ENCODE peak calls at places on chromosomes 11 and 22, in five cellular contexts. One of them, this sample, is unnamed.

GRCh38 chr11:66472054-66472453 is 5.3 kb downstream of the PELI3 start:
- DNase-seq in K562: no peak
- DNase-seq in GM12878: no peak
- DNase-seq in WTC11: no peak
- DNase-seq in HepG2: no peak
- DNase-seq in this sample: no peak

GRCh38 chr11:128709402-128709801 is 15.5 kb downstream of the FLI1 start:
- DNase-seq in GM12878: no peak
- DNase-seq in K562: no peak
- DNase-seq in HepG2: peak
- DNase-seq in WTC11: no peak
- DNase-seq in this sample: no peak

GRCh38 chr11:68517121-68517741 is 56.7 kb downstream of the PPP6R3 start:
- DNase-seq in HepG2: no peak
- DNase-seq in K562: no peak
- DNase-seq in WTC11: no peak
- DNase-seq in GM12878: no peak
- DNase-seq in this sample: no peak

GRCh38 chr11:69144719-69145365 is 10.9 kb upstream of the SMIM38 start:
- DNase-seq in HepG2: no peak
- DNase-seq in WTC11: no peak
- DNase-seq in GM12878: no peak
- DNase-seq in K562: no peak
- DNase-seq in this sample: no peak

GRCh38 chr11:2521081-2521480 is 76.3 kb downstream of the KCNQ1 start:
- DNase-seq in HepG2: no peak
- DNase-seq in WTC11: peak
- DNase-seq in GM12878: no peak
- DNase-seq in K562: no peak
- DNase-seq in this sample: no peak

GRCh38 chr11:2569321-2569721 is 124.5 kb downstream of the KCNQ1 start:
- DNase-seq in HepG2: no peak
- DNase-seq in WTC11: no peak
- DNase-seq in K562: no peak
- DNase-seq in GM12878: no peak
- DNase-seq in this sample: no peak

GRCh38 chr11:68543594-68543993 is 83.0 kb downstream of the PPP6R3 start:
- DNase-seq in K562: no peak
- DNase-seq in WTC11: no peak
- DNase-seq in GM12878: no peak
- DNase-seq in HepG2: no peak
- DNase-seq in this sample: no peak

GRCh38 chr11:118610220-118610772 is 2.9 kb downstream of the PHLDB1 start:
- DNase-seq in GM12878: no peak
- DNase-seq in K562: no peak
- DNase-seq in WTC11: peak
- DNase-seq in HepG2: no peak
- DNase-seq in this sample: no peak

GRCh38 chr11:117426941-117427340 is 99.3 kb downstream of the CEP164 start:
- DNase-seq in GM12878: no peak
- DNase-seq in HepG2: no peak
- DNase-seq in WTC11: no peak
- DNase-seq in K562: no peak
- DNase-seq in this sample: no peak

GRCh38 chr11:94747136-94748110 is 20.7 kb upstream of the AMOTL1 start:
- DNase-seq in WTC11: no peak
- DNase-seq in HepG2: no peak
- DNase-seq in GM12878: no peak
- DNase-seq in K562: no peak
- DNase-seq in this sample: peak

GRCh38 chr11:839875-840617 is 2.3 kb downstream of the POLR2L start:
- DNase-seq in GM12878: no peak
- DNase-seq in HepG2: no peak
- DNase-seq in WTC11: no peak
- DNase-seq in K562: no peak
- DNase-seq in this sample: peak

GRCh38 chr11:117305145-117305544 is 10.9 kb downstream of the BACE1 start:
- DNase-seq in K562: no peak
- DNase-seq in GM12878: no peak
- DNase-seq in HepG2: no peak
- DNase-seq in WTC11: no peak
- DNase-seq in this sample: no peak

GRCh38 chr11:68051191-68052136 is 12.6 kb downstream of the TCIRG1 start:
- DNase-seq in HepG2: no peak
- DNase-seq in K562: no peak
- DNase-seq in WTC11: no peak
- DNase-seq in GM12878: no peak
- DNase-seq in this sample: peak

GRCh38 chr11:133598879-133599278 is 66.6 kb upstream of the OPCML start:
- DNase-seq in HepG2: no peak
- DNase-seq in WTC11: no peak
- DNase-seq in K562: no peak
- DNase-seq in GM12878: no peak
- DNase-seq in this sample: no peak

GRCh38 chr11:7457211-7457610 is 28.1 kb upstream of the OLFML1 start:
- DNase-seq in GM12878: no peak
- DNase-seq in WTC11: no peak
- DNase-seq in K562: no peak
- DNase-seq in HepG2: no peak
- DNase-seq in this sample: no peak

GRCh38 chr22:43860126-43860525 is 2.2 kb downstream of the SULT4A1 start:
- DNase-seq in K562: no peak
- DNase-seq in HepG2: no peak
- DNase-seq in WTC11: no peak
- DNase-seq in GM12878: no peak
- DNase-seq in this sample: no peak

GRCh38 chr11:70476669-70477068 is 78.3 kb downstream of the CTTN start:
- DNase-seq in HepG2: no peak
- DNase-seq in GM12878: no peak
- DNase-seq in WTC11: no peak
- DNase-seq in K562: no peak
- DNase-seq in this sample: no peak

GRCh38 chr11:83574516-83574915 is 288.3 kb upstream of the CCDC90B start:
- DNase-seq in WTC11: no peak
- DNase-seq in K562: no peak
- DNase-seq in GM12878: no peak
- DNase-seq in HepG2: no peak
- DNase-seq in this sample: no peak

GRCh38 chr11:59263225-59263894 is 50.6 kb upstream of the MPEG1 start:
- DNase-seq in GM12878: no peak
- DNase-seq in WTC11: peak
- DNase-seq in K562: no peak
- DNase-seq in HepG2: peak
- DNase-seq in this sample: no peak

GRCh38 chr11:61131586-61131985 is 29.3 kb downstream of the CD5 start:
- DNase-seq in HepG2: no peak
- DNase-seq in WTC11: no peak
- DNase-seq in GM12878: no peak
- DNase-seq in K562: no peak
- DNase-seq in this sample: no peak

GRCh38 chr11:17561466-17562001 is 14.5 kb downstream of the OTOG start:
- DNase-seq in HepG2: no peak
- DNase-seq in WTC11: peak
- DNase-seq in GM12878: no peak
- DNase-seq in K562: no peak
- DNase-seq in this sample: no peak

GRCh38 chr11:104918113-104918824 is 20.0 kb upstream of the CASP12 start:
- DNase-seq in WTC11: no peak
- DNase-seq in HepG2: no peak
- DNase-seq in K562: no peak
- DNase-seq in GM12878: no peak
- DNase-seq in this sample: no peak

GRCh38 chr11:2443406-2443805 is 908 bp downstream of the TRPM5 start:
- DNase-seq in WTC11: no peak
- DNase-seq in GM12878: no peak
- DNase-seq in HepG2: no peak
- DNase-seq in K562: no peak
- DNase-seq in this sample: no peak

GRCh38 chr22:39089928-39090327 is 7.1 kb upstream of the APOBEC3H start:
- DNase-seq in WTC11: no peak
- DNase-seq in K562: peak
- DNase-seq in HepG2: no peak
- DNase-seq in GM12878: no peak
- DNase-seq in this sample: no peak

GRCh38 chr22:46267431-46268279 is at the start of gene TTC38:
- DNase-seq in HepG2: peak
- DNase-seq in WTC11: peak
- DNase-seq in GM12878: no peak
- DNase-seq in K562: peak
- DNase-seq in this sample: peak

GRCh38 chr11:33631749-33632091 is 68.9 kb downstream of the C11orf91 start:
- DNase-seq in HepG2: no peak
- DNase-seq in WTC11: no peak
- DNase-seq in GM12878: no peak
- DNase-seq in K562: no peak
- DNase-seq in this sample: no peak

GRCh38 chr11:33476945-33477584 is 219.9 kb downstream of the HIPK3 start:
- DNase-seq in WTC11: no peak
- DNase-seq in GM12878: no peak
- DNase-seq in HepG2: no peak
- DNase-seq in K562: no peak
- DNase-seq in this sample: no peak

GRCh38 chr11:60919956-60920355 is 4.3 kb upstream of the TMEM132A start:
- DNase-seq in K562: no peak
- DNase-seq in HepG2: no peak
- DNase-seq in WTC11: no peak
- DNase-seq in GM12878: no peak
- DNase-seq in this sample: no peak

GRCh38 chr11:112610494-112610893 is 349.8 kb upstream of the PLET1 start:
- DNase-seq in K562: no peak
- DNase-seq in HepG2: no peak
- DNase-seq in GM12878: no peak
- DNase-seq in WTC11: no peak
- DNase-seq in this sample: no peak

GRCh38 chr11:119092880-119093665 is 8.4 kb downstream of the HMBS start:
- DNase-seq in GM12878: no peak
- DNase-seq in K562: no peak
- DNase-seq in HepG2: peak
- DNase-seq in WTC11: no peak
- DNase-seq in this sample: no peak

GRCh38 chr11:88474655-88475054 is 137.1 kb upstream of the CTSC start:
- DNase-seq in GM12878: no peak
- DNase-seq in K562: no peak
- DNase-seq in HepG2: no peak
- DNase-seq in WTC11: no peak
- DNase-seq in this sample: no peak

DNA sequence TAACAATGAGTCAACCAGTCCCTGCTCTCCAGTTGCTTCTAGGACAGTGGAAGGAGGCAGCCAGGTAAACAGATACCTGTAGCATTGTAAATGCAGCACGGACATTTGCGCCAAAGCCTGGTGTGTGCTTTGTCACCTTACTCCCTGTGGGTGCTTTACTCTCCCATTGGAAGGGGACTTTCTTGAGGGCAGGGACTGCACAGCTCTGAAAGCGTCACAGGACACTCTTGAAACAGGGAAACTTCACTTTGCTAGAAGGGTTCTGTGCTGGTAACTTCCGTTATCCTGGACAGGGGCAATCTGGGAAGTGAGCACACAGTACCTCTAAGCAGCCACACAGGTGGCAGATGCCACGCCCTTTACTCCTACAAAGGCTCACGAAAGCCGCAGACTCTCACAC is 99.8 kb downstream of the MYO18B start:
- DNase-seq in K562: no peak
- DNase-seq in HepG2: no peak
- DNase-seq in WTC11: no peak
- DNase-seq in GM12878: no peak
- DNase-seq in this sample: no peak
- TF ChIP-seq ESRRA in K562: no peak
- TF ChIP-seq ESRRA in HepG2: no peak
- TF ChIP-seq ESRRA in WTC11: no peak
- TF ChIP-seq ESRRA in GM12878: no peak
- TF ChIP-seq ESRRA in this sample: no peak

GRCh38 chr22:20061481-20061861 is 18.6 kb upstream of the DGCR8 start:
- DNase-seq in K562: no peak
- DNase-seq in HepG2: no peak
- DNase-seq in WTC11: no peak
- DNase-seq in GM12878: no peak
- DNase-seq in this sample: no peak

GRCh38 chr22:20058989-20059770 is 20.9 kb upstream of the DGCR8 start:
- DNase-seq in GM12878: no peak
- DNase-seq in HepG2: no peak
- DNase-seq in K562: peak
- DNase-seq in WTC11: no peak
- DNase-seq in this sample: no peak

GRCh38 chr22:20062766-20063083 is 17.3 kb upstream of the DGCR8 start:
- DNase-seq in HepG2: no peak
- DNase-seq in K562: no peak
- DNase-seq in WTC11: no peak
- DNase-seq in GM12878: no peak
- DNase-seq in this sample: no peak

GRCh38 chr22:20062043-20062765 is 17.8 kb upstream of the DGCR8 start:
- DNase-seq in WTC11: no peak
- DNase-seq in GM12878: no peak
- DNase-seq in HepG2: no peak
- DNase-seq in K562: no peak
- DNase-seq in this sample: no peak

GRCh38 chr22:20060700-20061480 is 19.2 kb upstream of the DGCR8 start:
- DNase-seq in HepG2: no peak
- DNase-seq in K562: no peak
- DNase-seq in WTC11: peak
- DNase-seq in GM12878: no peak
- DNase-seq in this sample: no peak
- TF ChIP-seq ESRRA in HepG2: no peak
- TF ChIP-seq ESRRA in K562: no peak
- TF ChIP-seq ESRRA in WTC11: no peak
- TF ChIP-seq ESRRA in GM12878: no peak
- TF ChIP-seq ESRRA in this sample: no peak

GRCh38 chr11:22539851-22540376 is 85.7 kb downstream of the FANCF start:
- DNase-seq in WTC11: no peak
- DNase-seq in HepG2: peak
- DNase-seq in K562: no peak
- DNase-seq in GM12878: no peak
- DNase-seq in this sample: no peak
- TF ChIP-seq ESRRA in WTC11: no peak
- TF ChIP-seq ESRRA in HepG2: no peak
- TF ChIP-seq ESRRA in K562: no peak
- TF ChIP-seq ESRRA in GM12878: no peak
- TF ChIP-seq ESRRA in this sample: no peak

DNA sequence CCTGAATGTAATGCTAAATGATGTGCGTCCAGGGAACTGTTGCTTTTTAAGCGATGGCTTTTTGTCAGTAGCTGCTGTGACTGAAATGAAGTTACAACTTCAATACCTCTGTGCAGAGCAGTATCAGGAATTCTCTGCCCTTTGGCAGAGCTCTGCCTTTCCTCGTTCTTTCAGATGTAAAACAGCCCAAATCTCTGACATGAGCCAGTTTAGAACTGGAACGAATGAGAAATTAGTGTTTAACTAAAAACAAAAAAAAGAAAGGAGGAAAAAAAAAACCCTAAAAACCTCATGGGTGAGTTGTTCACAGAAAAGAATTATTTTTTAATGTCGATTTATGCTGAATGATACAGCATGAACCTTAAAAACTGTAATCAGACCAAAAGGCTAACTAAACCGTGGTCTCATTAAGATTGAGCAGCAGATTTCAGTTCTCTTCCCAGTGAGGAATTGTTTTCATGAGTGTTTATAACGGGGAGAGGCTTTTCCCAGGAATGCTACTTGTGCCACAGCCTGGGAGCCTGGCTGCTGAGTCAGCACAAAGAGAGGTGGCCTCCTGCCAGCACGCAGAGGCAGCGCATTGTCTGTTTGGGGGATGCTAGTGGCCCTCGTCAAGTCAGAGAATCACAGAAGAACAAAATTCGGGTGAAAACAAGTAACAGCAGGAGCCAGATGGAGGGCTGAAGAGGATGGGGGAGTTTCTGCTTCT is 146.2 kb upstream of the RASSF10 start:
- DNase-seq in GM12878: no peak
- DNase-seq in WTC11: peak
- DNase-seq in K562: peak
- DNase-seq in HepG2: no peak
- DNase-seq in this sample: no peak
- TF ChIP-seq ESRRA in GM12878: no peak
- TF ChIP-seq ESRRA in WTC11: no peak
- TF ChIP-seq ESRRA in K562: no peak
- TF ChIP-seq ESRRA in HepG2: no peak
- TF ChIP-seq ESRRA in this sample: no peak